ENCODE peak calls at places on chromosome 13, in five cellular contexts. U, H, K, R and S are unnamed samples.

GRCh38 chr13:60759499-60759898 is 362.5 kb downstream of the TDRD3 start:
- DNase-seq in U (no peak), H (no peak), K (peak; percentile 3), R (peak; percentile 31), S (no peak)

GRCh38 chr13:72284791-72285190 is 417.8 kb upstream of the DACH1 start:
- DNase-seq in U (no peak), H (no peak), K (no peak), R (no peak), S (no peak)

GRCh38 chr13:73171926-73172325 is 113.1 kb downstream of the KLF5 start:
- DNase-seq in U (no peak), H (no peak), K (no peak), R (no peak), S (no peak)

GRCh38 chr13:20776751-20777150 is 3.0 kb upstream of the EEF1AKMT1 start:
- DNase-seq in U (no peak), H (no peak), K (no peak), R (no peak), S (no peak)

GRCh38 chr13:80577951-80578670 is 237.2 kb upstream of the SPRY2 start:
- DNase-seq in U (no peak), H (no peak), K (no peak), R (no peak), S (no peak)

GRCh38 chr13:80214521-80214941 is 126.4 kb downstream of the SPRY2 start:
- DNase-seq in U (no peak), H (no peak), K (no peak), R (peak; percentile 52), S (no peak)

GRCh38 chr13:46595136-46595917 is 42.4 kb downstream of the LRCH1 start:
- DNase-seq in U (no peak), H (no peak), K (no peak), R (no peak), S (no peak)

GRCh38 chr13:99819962-99820361 is 151.6 kb downstream of the ZIC5 start:
- DNase-seq in U (no peak), H (no peak), K (no peak), R (no peak), S (no peak)

GRCh38 chr13:33092422-33092987 is 76.3 kb downstream of the KL start:
- DNase-seq in U (no peak), H (no peak), K (no peak), R (no peak), S (no peak)

GRCh38 chr13:21079761-21080730 is 18.7 kb upstream of the LATS2 start:
- DNase-seq in U (no peak), H (no peak), K (peak; percentile 19), R (no peak), S (no peak)

GRCh38 chr13:111905609-111905945 is 161.4 kb upstream of the SOX1 start:
- DNase-seq in U (no peak), H (no peak), K (no peak), R (no peak), S (no peak)

GRCh38 chr13:97004886-97005285 is 10.6 kb upstream of the OXGR1 start:
- DNase-seq in U (no peak), H (no peak), K (no peak), R (no peak), S (no peak)

GRCh38 chr13:105341256-105341655 is 1194.2 kb downstream of the EFNB2 start:
- DNase-seq in U (no peak), H (no peak), K (no peak), R (no peak), S (no peak)

GRCh38 chr13:97559981-97560380 is 126.0 kb downstream of the RAP2A start:
- DNase-seq in U (no peak), H (no peak), K (no peak), R (no peak), S (no peak)

GRCh38 chr13:21971662-21972635 is 301.1 kb downstream of the FGF9 start:
- DNase-seq in U (no peak), H (no peak), K (no peak), R (no peak), S (no peak)

GRCh38 chr13:79779761-79780160 is 298.8 kb downstream of the NDFIP2 start:
- DNase-seq in U (no peak), H (no peak), K (peak; percentile 12), R (no peak), S (no peak)

GRCh38 chr13:64672751-64673150 is 2557.4 kb downstream of the PCDH9 start:
- DNase-seq in U (no peak), H (no peak), K (no peak), R (no peak), S (no peak)

GRCh38 chr13:95002126-95002525 is 289.8 kb upstream of the SOX21 start:
- DNase-seq in U (no peak), H (no peak), K (peak; percentile 46), R (no peak), S (no peak)

GRCh38 chr13:91185294-91185863 is 162.1 kb upstream of the MIR17HG start:
- DNase-seq in U (no peak), H (no peak), K (peak; percentile 9), R (peak; percentile 39), S (peak; percentile 54)

GRCh38 chr13:85638265-85638664 is 161.0 kb downstream of the SLITRK6 start:
- DNase-seq in U (no peak), H (no peak), K (no peak), R (no peak), S (no peak)

GRCh38 chr13:46342538-46342937 is 44.5 kb downstream of the RUBCNL start:
- DNase-seq in U (no peak), H (no peak), K (no peak), R (no peak), S (no peak)

GRCh38 chr13:79966039-79966438 is 374.9 kb downstream of the SPRY2 start:
- DNase-seq in U (no peak), H (no peak), K (no peak), R (no peak), S (no peak)

GRCh38 chr13:86020350-86021002 is 221.3 kb upstream of the SLITRK6 start:
- DNase-seq in U (no peak), H (no peak), K (no peak), R (peak; percentile 2), S (peak; percentile 19)

GRCh38 chr13:37561031-37561430 is 37.5 kb downstream of the POSTN start:
- DNase-seq in U (no peak), H (no peak), K (no peak), R (no peak), S (no peak)

GRCh38 chr13:18948012-18948663 is 233.5 kb downstream of the TUBA3C start:
- DNase-seq in U (no peak), H (no peak), K (no peak), R (no peak), S (no peak)

GRCh38 chr13:50365300-50365682 is 350.0 kb downstream of the KCNRG start:
- DNase-seq in U (no peak), H (no peak), K (no peak), R (no peak), S (no peak)

GRCh38 chr13:50369646-50370045 is 354.4 kb downstream of the KCNRG start:
- DNase-seq in U (no peak), H (no peak), K (no peak), R (no peak), S (no peak)

GRCh38 chr13:50365683-50366391 is 350.6 kb downstream of the KCNRG start:
- DNase-seq in U (peak; percentile 67), H (no peak), K (peak; percentile 61), R (no peak), S (no peak)

GRCh38 chr13:50370303-50370950 is 355.2 kb downstream of the KCNRG start:
- DNase-seq in U (peak; percentile 38), H (no peak), K (no peak), R (no peak), S (no peak)

DNA sequence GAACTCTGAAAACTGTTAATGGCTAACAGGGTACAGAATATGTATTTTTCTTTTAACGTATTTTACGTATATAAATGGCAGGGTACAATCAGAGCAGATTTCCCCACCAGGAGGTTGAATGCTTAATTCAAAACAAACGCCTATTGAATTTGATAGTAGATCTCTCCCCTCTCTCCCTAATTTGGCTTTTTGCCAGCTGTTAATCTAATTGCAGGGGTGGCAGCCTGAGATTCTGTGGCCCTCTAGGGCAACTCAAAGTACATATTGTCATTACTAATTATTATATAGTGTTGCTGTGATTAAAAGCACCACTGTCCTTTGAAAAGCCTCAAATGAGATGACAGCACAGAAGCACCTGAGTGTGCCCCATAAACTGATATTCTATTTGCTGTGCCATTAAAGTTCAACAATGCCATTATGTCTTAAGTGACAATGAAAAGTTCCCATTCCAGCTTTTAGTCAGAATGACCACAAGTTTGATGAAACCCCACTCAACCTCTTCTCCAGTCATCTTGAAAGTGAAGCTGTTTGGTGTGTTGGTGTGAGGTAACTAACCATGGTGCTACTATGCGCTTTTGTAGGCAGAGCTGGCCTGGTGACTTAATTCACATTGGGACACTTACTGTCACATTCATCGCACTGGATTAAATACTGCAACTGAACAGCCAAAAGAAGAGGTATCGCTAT is 351.4 kb downstream of the KCNRG start:
- DNase-seq in U (peak; percentile 79), H (no peak), K (no peak), R (peak; percentile 32), S (no peak)
- TF ChIP-seq FOXM1 in U (peak; percentile 91), H (no peak), K (no peak), R (no peak), S (no peak)

GRCh38 chr13:35855531-35856019 is 275.6 kb downstream of the DCLK1 start:
- DNase-seq in U (no peak), H (no peak), K (no peak), R (no peak), S (peak; percentile 10)
- TF ChIP-seq FOXM1 in U (no peak), H (no peak), K (no peak), R (no peak), S (no peak)

GRCh38 chr13:30580852-30581502 is 36.7 kb upstream of the USPL1 start:
- DNase-seq in U (no peak), H (no peak), K (no peak), R (no peak), S (no peak)

GRCh38 chr13:30577381-30577780 is 40.3 kb upstream of the USPL1 start:
- DNase-seq in U (peak; percentile 72), H (no peak), K (peak; percentile 13), R (no peak), S (no peak)

GRCh38 chr13:30572859-30573275 is 44.9 kb upstream of the USPL1 start:
- DNase-seq in U (peak; percentile 28), H (no peak), K (peak; percentile 12), R (peak; percentile 15), S (no peak)

GRCh38 chr13:30581582-30581981 is 36.1 kb upstream of the USPL1 start:
- DNase-seq in U (no peak), H (no peak), K (peak; percentile 8), R (no peak), S (no peak)

DNA sequence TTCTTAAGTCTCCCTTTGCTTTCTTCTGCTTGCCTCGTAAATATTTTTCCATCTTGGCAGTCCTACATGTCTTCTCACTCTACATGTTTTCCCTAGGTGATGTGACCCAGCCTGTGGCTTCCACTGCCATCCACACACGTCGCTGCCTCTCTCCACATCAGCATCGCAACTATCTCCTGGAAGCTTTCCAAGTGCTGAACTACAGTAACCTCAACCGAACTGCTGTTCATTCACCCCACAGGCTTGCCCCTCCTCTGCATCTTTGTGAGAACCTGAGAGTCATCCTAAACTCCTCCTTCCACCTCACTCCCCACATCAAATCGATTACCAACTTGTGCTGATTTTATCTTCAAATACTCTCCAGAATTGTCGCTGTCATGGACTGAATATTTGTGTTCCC is 41.2 kb upstream of the USPL1 start:
- DNase-seq in U (no peak), H (no peak), K (peak; percentile 1), R (no peak), S (no peak)
- TF ChIP-seq FOXM1 in U (no peak), H (no peak), K (no peak), R (no peak), S (no peak)

DNA sequence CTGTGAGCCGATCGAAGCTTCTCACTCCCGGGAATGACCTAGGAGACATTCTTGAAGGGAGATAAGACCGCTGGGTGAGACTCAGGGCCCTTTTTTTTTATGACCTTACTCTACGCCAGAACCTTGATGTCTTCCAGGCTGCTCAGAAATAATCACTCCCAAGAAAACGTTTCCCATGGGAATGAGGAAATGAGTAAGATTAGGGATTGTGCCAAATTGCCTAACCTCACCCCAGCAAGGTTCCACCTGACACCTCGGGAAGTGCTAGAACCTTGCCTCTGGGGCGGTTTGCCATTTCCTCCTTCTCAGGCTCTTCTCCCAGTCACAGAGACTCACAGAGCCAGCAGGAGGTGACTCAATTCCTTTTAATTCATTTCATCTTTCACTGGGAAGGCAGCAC is 2.3 kb downstream of the SLC46A3 start:
- DNase-seq in U (no peak), H (no peak), K (no peak), R (no peak), S (no peak)
- TF ChIP-seq FOXM1 in U (no peak), H (no peak), K (no peak), R (no peak), S (no peak)